ENCODE peak calls at places on chromosomes 2 and 18, in ten cellular contexts. One of them, this sample, is unnamed.

GRCh38 chr2:84442888-84443287 is 16.2 kb downstream of the SUCLG1 start:
- DNase-seq in neural progenitor cell: no peak
- DNase-seq in progenitor cell of endocrine pancreas: no peak
- DNase-seq in spleen: no peak
- DNase-seq in heart right ventricle: no peak
- DNase-seq in mesothelial cell of epicardium: no peak
- DNase-seq in colonic mucosa: no peak
- DNase-seq in GM20000: no peak
- DNase-seq in omental fat pad: no peak
- DNase-seq in left ventricle myocardium inferior: no peak
- DNase-seq in this sample: no peak

GRCh38 chr2:147609301-147609700 is 235.5 kb upstream of the ACVR2A start:
- DNase-seq in neural progenitor cell: no peak
- DNase-seq in progenitor cell of endocrine pancreas: no peak
- DNase-seq in spleen: no peak
- DNase-seq in heart right ventricle: no peak
- DNase-seq in mesothelial cell of epicardium: no peak
- DNase-seq in colonic mucosa: no peak
- DNase-seq in GM20000: no peak
- DNase-seq in omental fat pad: no peak
- DNase-seq in left ventricle myocardium inferior: no peak
- DNase-seq in this sample: no peak

GRCh38 chr2:238888781-238889180 is 40.9 kb downstream of the TWIST2 start:
- DNase-seq in neural progenitor cell: no peak
- DNase-seq in progenitor cell of endocrine pancreas: no peak
- DNase-seq in spleen: no peak
- DNase-seq in heart right ventricle: no peak
- DNase-seq in mesothelial cell of epicardium: no peak
- DNase-seq in colonic mucosa: no peak
- DNase-seq in GM20000: no peak
- DNase-seq in omental fat pad: no peak
- DNase-seq in left ventricle myocardium inferior: no peak
- DNase-seq in this sample: no peak

GRCh38 chr2:213232649-213233437 is 51.4 kb upstream of the SPAG16 start:
- DNase-seq in neural progenitor cell: peak; percentile 79
- DNase-seq in progenitor cell of endocrine pancreas: no peak
- DNase-seq in spleen: peak; percentile 78
- DNase-seq in heart right ventricle: no peak
- DNase-seq in mesothelial cell of epicardium: no peak
- DNase-seq in colonic mucosa: no peak
- DNase-seq in GM20000: peak; percentile 45
- DNase-seq in omental fat pad: no peak
- DNase-seq in left ventricle myocardium inferior: no peak
- DNase-seq in this sample: peak; percentile 50

GRCh38 chr18:48949051-48949605 is 1.6 kb downstream of the SMAD7 start:
- DNase-seq in neural progenitor cell: peak; percentile 47
- DNase-seq in progenitor cell of endocrine pancreas: no peak
- DNase-seq in spleen: peak; percentile 80
- DNase-seq in heart right ventricle: peak; percentile 59
- DNase-seq in mesothelial cell of epicardium: no peak
- DNase-seq in colonic mucosa: peak; percentile 86
- DNase-seq in GM20000: peak; percentile 72
- DNase-seq in omental fat pad: no peak
- DNase-seq in left ventricle myocardium inferior: no peak
- DNase-seq in this sample: no peak

GRCh38 chr2:38145226-38145625 is 69.3 kb upstream of the CYP1B1 start:
- DNase-seq in neural progenitor cell: no peak
- DNase-seq in progenitor cell of endocrine pancreas: no peak
- DNase-seq in spleen: no peak
- DNase-seq in heart right ventricle: no peak
- DNase-seq in mesothelial cell of epicardium: no peak
- DNase-seq in colonic mucosa: no peak
- DNase-seq in GM20000: no peak
- DNase-seq in omental fat pad: no peak
- DNase-seq in left ventricle myocardium inferior: no peak
- DNase-seq in this sample: no peak

GRCh38 chr2:44392338-44392943 is 30.7 kb downstream of the CAMKMT start:
- DNase-seq in neural progenitor cell: peak; percentile 71
- DNase-seq in progenitor cell of endocrine pancreas: peak; percentile 18
- DNase-seq in spleen: no peak
- DNase-seq in heart right ventricle: no peak
- DNase-seq in mesothelial cell of epicardium: peak; percentile 45
- DNase-seq in colonic mucosa: peak; percentile 41
- DNase-seq in GM20000: peak; percentile 14
- DNase-seq in omental fat pad: peak; percentile 60
- DNase-seq in left ventricle myocardium inferior: no peak
- DNase-seq in this sample: no peak

GRCh38 chr18:63339920-63340484 is 20.4 kb upstream of the BCL2 start:
- DNase-seq in neural progenitor cell: peak; percentile 86
- DNase-seq in progenitor cell of endocrine pancreas: no peak
- DNase-seq in spleen: no peak
- DNase-seq in heart right ventricle: no peak
- DNase-seq in mesothelial cell of epicardium: no peak
- DNase-seq in colonic mucosa: no peak
- DNase-seq in GM20000: no peak
- DNase-seq in omental fat pad: no peak
- DNase-seq in left ventricle myocardium inferior: no peak
- DNase-seq in this sample: no peak

GRCh38 chr18:58176915-58177717 is 133.1 kb downstream of the NEDD4L start:
- DNase-seq in neural progenitor cell: peak; percentile 48
- DNase-seq in progenitor cell of endocrine pancreas: no peak
- DNase-seq in spleen: no peak
- DNase-seq in heart right ventricle: no peak
- DNase-seq in mesothelial cell of epicardium: no peak
- DNase-seq in colonic mucosa: no peak
- DNase-seq in GM20000: no peak
- DNase-seq in omental fat pad: no peak
- DNase-seq in left ventricle myocardium inferior: no peak
- DNase-seq in this sample: no peak

GRCh38 chr2:69582582-69583176 is 60.9 kb downstream of the AAK1 start:
- DNase-seq in neural progenitor cell: no peak
- DNase-seq in progenitor cell of endocrine pancreas: no peak
- DNase-seq in spleen: no peak
- DNase-seq in heart right ventricle: no peak
- DNase-seq in mesothelial cell of epicardium: no peak
- DNase-seq in colonic mucosa: no peak
- DNase-seq in GM20000: no peak
- DNase-seq in omental fat pad: no peak
- DNase-seq in left ventricle myocardium inferior: no peak
- DNase-seq in this sample: no peak

GRCh38 chr2:233083782-233084181 is 23.6 kb downstream of the INPP5D start:
- DNase-seq in neural progenitor cell: no peak
- DNase-seq in progenitor cell of endocrine pancreas: no peak
- DNase-seq in spleen: no peak
- DNase-seq in heart right ventricle: no peak
- DNase-seq in mesothelial cell of epicardium: no peak
- DNase-seq in colonic mucosa: no peak
- DNase-seq in GM20000: no peak
- DNase-seq in omental fat pad: no peak
- DNase-seq in left ventricle myocardium inferior: no peak
- DNase-seq in this sample: no peak

GRCh38 chr2:18245375-18245774 is 315.1 kb downstream of the RDH14 start:
- DNase-seq in neural progenitor cell: no peak
- DNase-seq in progenitor cell of endocrine pancreas: no peak
- DNase-seq in spleen: no peak
- DNase-seq in heart right ventricle: no peak
- DNase-seq in mesothelial cell of epicardium: no peak
- DNase-seq in colonic mucosa: no peak
- DNase-seq in GM20000: no peak
- DNase-seq in omental fat pad: no peak
- DNase-seq in left ventricle myocardium inferior: no peak
- DNase-seq in this sample: no peak

GRCh38 chr2:113192459-113193100 is 18.8 kb downstream of the PSD4 start:
- DNase-seq in neural progenitor cell: peak; percentile 37
- DNase-seq in progenitor cell of endocrine pancreas: no peak
- DNase-seq in spleen: no peak
- DNase-seq in heart right ventricle: no peak
- DNase-seq in mesothelial cell of epicardium: no peak
- DNase-seq in colonic mucosa: no peak
- DNase-seq in GM20000: no peak
- DNase-seq in omental fat pad: no peak
- DNase-seq in left ventricle myocardium inferior: no peak
- DNase-seq in this sample: no peak

GRCh38 chr18:67608909-67609308 is 92.4 kb upstream of the DSEL start:
- DNase-seq in neural progenitor cell: no peak
- DNase-seq in progenitor cell of endocrine pancreas: no peak
- DNase-seq in spleen: no peak
- DNase-seq in heart right ventricle: no peak
- DNase-seq in mesothelial cell of epicardium: no peak
- DNase-seq in colonic mucosa: no peak
- DNase-seq in GM20000: no peak
- DNase-seq in omental fat pad: no peak
- DNase-seq in left ventricle myocardium inferior: no peak
- DNase-seq in this sample: no peak

GRCh38 chr2:147108553-147108952 is 736.3 kb upstream of the ACVR2A start:
- DNase-seq in neural progenitor cell: no peak
- DNase-seq in progenitor cell of endocrine pancreas: no peak
- DNase-seq in spleen: no peak
- DNase-seq in heart right ventricle: no peak
- DNase-seq in mesothelial cell of epicardium: no peak
- DNase-seq in colonic mucosa: no peak
- DNase-seq in GM20000: no peak
- DNase-seq in omental fat pad: no peak
- DNase-seq in left ventricle myocardium inferior: no peak
- DNase-seq in this sample: no peak

GRCh38 chr2:218893349-218894167 is 12.9 kb downstream of the WNT10A start:
- DNase-seq in neural progenitor cell: no peak
- DNase-seq in progenitor cell of endocrine pancreas: no peak
- DNase-seq in spleen: no peak
- DNase-seq in heart right ventricle: no peak
- DNase-seq in mesothelial cell of epicardium: no peak
- DNase-seq in colonic mucosa: no peak
- DNase-seq in GM20000: peak; percentile 17
- DNase-seq in omental fat pad: no peak
- DNase-seq in left ventricle myocardium inferior: no peak
- DNase-seq in this sample: no peak

GRCh38 chr2:207470700-207471070 is 59.1 kb upstream of the CREB1 start:
- DNase-seq in neural progenitor cell: no peak
- DNase-seq in progenitor cell of endocrine pancreas: no peak
- DNase-seq in spleen: no peak
- DNase-seq in heart right ventricle: no peak
- DNase-seq in mesothelial cell of epicardium: no peak
- DNase-seq in colonic mucosa: no peak
- DNase-seq in GM20000: no peak
- DNase-seq in omental fat pad: no peak
- DNase-seq in left ventricle myocardium inferior: no peak
- DNase-seq in this sample: no peak
- TF ChIP-seq CTCF in neural progenitor cell: no peak
- TF ChIP-seq CTCF in progenitor cell of endocrine pancreas: no peak
- TF ChIP-seq CTCF in spleen: no peak
- TF ChIP-seq CTCF in heart right ventricle: no peak
- TF ChIP-seq CTCF in mesothelial cell of epicardium: no peak
- TF ChIP-seq CTCF in colonic mucosa: no peak
- TF ChIP-seq CTCF in GM20000: no peak
- TF ChIP-seq CTCF in omental fat pad: no peak
- TF ChIP-seq CTCF in left ventricle myocardium inferior: no peak
- TF ChIP-seq CTCF in this sample: no peak

GRCh38 chr2:200199576-200200263 is 106.8 kb upstream of the SPATS2L start:
- DNase-seq in neural progenitor cell: peak; percentile 49
- DNase-seq in progenitor cell of endocrine pancreas: no peak
- DNase-seq in spleen: no peak
- DNase-seq in heart right ventricle: no peak
- DNase-seq in mesothelial cell of epicardium: no peak
- DNase-seq in colonic mucosa: no peak
- DNase-seq in GM20000: no peak
- DNase-seq in omental fat pad: no peak
- DNase-seq in left ventricle myocardium inferior: no peak
- DNase-seq in this sample: no peak
- TF ChIP-seq CTCF in neural progenitor cell: peak; percentile 47
- TF ChIP-seq CTCF in progenitor cell of endocrine pancreas: no peak
- TF ChIP-seq CTCF in spleen: no peak
- TF ChIP-seq CTCF in heart right ventricle: no peak
- TF ChIP-seq CTCF in mesothelial cell of epicardium: no peak
- TF ChIP-seq CTCF in colonic mucosa: no peak
- TF ChIP-seq CTCF in GM20000: peak; percentile 0
- TF ChIP-seq CTCF in omental fat pad: no peak
- TF ChIP-seq CTCF in left ventricle myocardium inferior: no peak
- TF ChIP-seq CTCF in this sample: no peak

DNA sequence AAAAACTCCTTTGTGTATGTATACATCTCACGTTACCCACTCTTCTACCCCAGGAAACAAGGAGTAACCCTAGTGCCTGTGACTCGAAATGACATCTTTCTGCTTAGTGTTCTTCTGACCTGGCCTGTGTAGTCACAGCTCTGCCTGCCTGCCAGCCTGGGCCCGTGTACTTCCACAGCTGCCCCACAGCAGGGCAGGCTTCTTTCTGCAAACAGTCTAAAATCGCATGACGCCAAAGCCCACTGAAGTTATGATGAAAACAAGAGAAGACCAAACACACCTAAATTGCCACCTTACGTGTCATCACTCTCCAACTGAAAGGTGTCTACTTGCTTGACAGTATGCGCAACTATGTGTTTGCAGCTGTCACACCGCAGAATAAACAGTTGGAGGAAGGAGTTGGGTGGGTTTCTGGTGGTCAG is 1.5 kb downstream of the GAREM1 start:
- DNase-seq in neural progenitor cell: peak; percentile 48
- DNase-seq in progenitor cell of endocrine pancreas: no peak
- DNase-seq in spleen: no peak
- DNase-seq in heart right ventricle: peak; percentile 33
- DNase-seq in mesothelial cell of epicardium: no peak
- DNase-seq in colonic mucosa: peak; percentile 47
- DNase-seq in GM20000: peak; percentile 26
- DNase-seq in omental fat pad: no peak
- DNase-seq in left ventricle myocardium inferior: peak; percentile 24
- DNase-seq in this sample: no peak
- TF ChIP-seq CTCF in neural progenitor cell: peak; percentile 19
- TF ChIP-seq CTCF in progenitor cell of endocrine pancreas: peak; percentile 39
- TF ChIP-seq CTCF in spleen: no peak
- TF ChIP-seq CTCF in heart right ventricle: peak; percentile 6
- TF ChIP-seq CTCF in mesothelial cell of epicardium: no peak
- TF ChIP-seq CTCF in colonic mucosa: peak; percentile 11
- TF ChIP-seq CTCF in GM20000: no peak
- TF ChIP-seq CTCF in omental fat pad: no peak
- TF ChIP-seq CTCF in left ventricle myocardium inferior: peak; percentile 60
- TF ChIP-seq CTCF in this sample: no peak

DNA sequence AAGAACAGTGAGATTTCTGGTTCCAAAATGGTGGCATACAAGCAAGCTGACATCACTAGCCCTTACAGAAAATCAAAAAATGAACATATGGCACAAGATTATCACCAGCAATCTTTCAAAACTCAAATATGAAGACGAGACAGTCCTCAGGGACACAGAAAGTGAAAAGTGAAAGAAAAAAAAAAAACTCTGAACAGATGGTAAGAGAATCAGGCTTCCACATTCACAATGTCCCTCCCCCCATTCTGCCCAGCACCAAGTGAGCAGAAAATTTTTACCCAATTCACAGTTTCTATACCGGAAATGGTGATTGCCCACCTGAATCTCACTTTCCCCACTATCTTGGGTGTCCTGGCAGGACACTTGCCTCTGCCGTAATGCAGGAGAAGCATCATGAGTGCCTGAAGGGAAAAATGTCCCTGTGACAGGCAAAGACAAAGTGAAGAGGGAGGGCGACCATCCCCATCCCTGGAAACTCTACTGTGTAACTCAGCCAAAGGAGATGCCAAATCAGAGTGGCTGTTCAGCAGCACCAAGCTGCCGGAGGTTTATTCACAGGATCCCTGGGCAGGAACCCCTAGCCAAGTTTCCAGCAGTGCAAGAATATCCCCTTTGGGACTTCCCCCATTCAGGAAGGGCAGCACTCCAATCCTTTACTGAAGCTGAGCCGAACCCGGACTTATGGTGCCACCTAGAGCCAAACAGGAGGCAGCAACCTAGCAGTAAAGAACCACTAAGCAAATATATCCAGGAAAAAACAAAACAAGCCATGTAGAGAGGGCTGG is 312.2 kb downstream of the LRATD1 start:
- DNase-seq in neural progenitor cell: peak; percentile 68
- DNase-seq in progenitor cell of endocrine pancreas: no peak
- DNase-seq in spleen: no peak
- DNase-seq in heart right ventricle: no peak
- DNase-seq in mesothelial cell of epicardium: no peak
- DNase-seq in colonic mucosa: no peak
- DNase-seq in GM20000: no peak
- DNase-seq in omental fat pad: no peak
- DNase-seq in left ventricle myocardium inferior: no peak
- DNase-seq in this sample: no peak
- TF ChIP-seq CTCF in neural progenitor cell: peak; percentile 66
- TF ChIP-seq CTCF in progenitor cell of endocrine pancreas: peak; percentile 44
- TF ChIP-seq CTCF in spleen: no peak
- TF ChIP-seq CTCF in heart right ventricle: no peak
- TF ChIP-seq CTCF in mesothelial cell of epicardium: no peak
- TF ChIP-seq CTCF in colonic mucosa: no peak
- TF ChIP-seq CTCF in GM20000: no peak
- TF ChIP-seq CTCF in omental fat pad: no peak
- TF ChIP-seq CTCF in left ventricle myocardium inferior: no peak
- TF ChIP-seq CTCF in this sample: no peak

This sample was measured in activated B cell treated with CpG ODN at 0.5 μM for 24 hours.